ENCODE peak calls at places on chromosomes 3 and 15, in six cellular contexts. S, A, R, D, T and Z are unnamed samples.

GRCh38 chr3:85790445-85791030 is 831.7 kb downstream of the CADM2 start:
- DNase-seq in T (no peak), D (peak), S (no peak), A (no peak), R (no peak), Z (no peak)

GRCh38 chr3:13894812-13895154 is 14.9 kb upstream of the WNT7A start:
- DNase-seq in T (peak), S (no peak), A (no peak), D (no peak), R (no peak), Z (no peak)

GRCh38 chr15:23035964-23036566 is 3.3 kb downstream of the TUBGCP5 start:
- DNase-seq in D (peak), T (no peak), R (peak), S (peak), A (no peak), Z (peak)

GRCh38 chr3:158420654-158421396 is 150.2 kb upstream of the MLF1 start:
- DNase-seq in T (no peak), A (no peak), D (no peak), S (no peak), R (peak), Z (no peak)

GRCh38 chr3:187841552-187841951 is 96.3 kb upstream of the BCL6 start:
- DNase-seq in D (no peak), R (peak), S (peak), T (no peak), A (no peak), Z (no peak)

GRCh38 chr3:32794487-32795308 is 23.1 kb upstream of the TRIM71 start:
- DNase-seq in D (peak), A (no peak), T (no peak), S (no peak), R (no peak), Z (peak)

GRCh38 chr15:62099171-62099601 is 32.4 kb downstream of the C2CD4A start:
- DNase-seq in A (no peak), D (peak), R (no peak), T (no peak), S (peak), Z (no peak)

GRCh38 chr3:123202451-123202850 is 708 bp downstream of the SEC22A start:
- DNase-seq in R (peak), D (no peak), T (no peak), A (no peak), S (no peak), Z (no peak)

GRCh38 chr3:178777718-178778411 is 241.6 kb downstream of the KCNMB2 start:
- DNase-seq in S (peak), T (no peak), R (no peak), A (no peak), D (no peak), Z (no peak)

GRCh38 chr15:61301701-61302100 is 72.6 kb upstream of the RORA start:
- DNase-seq in R (no peak), S (no peak), A (no peak), T (no peak), D (no peak), Z (no peak)

GRCh38 chr15:85580914-85581313 is 200.5 kb downstream of the AKAP13 start:
- DNase-seq in D (peak), A (no peak), S (peak), T (no peak), R (no peak), Z (no peak)
- H3K4me3 ChIP-seq in D (peak), A (no peak), S (peak), T (peak), R (peak), Z (no peak)

DNA sequence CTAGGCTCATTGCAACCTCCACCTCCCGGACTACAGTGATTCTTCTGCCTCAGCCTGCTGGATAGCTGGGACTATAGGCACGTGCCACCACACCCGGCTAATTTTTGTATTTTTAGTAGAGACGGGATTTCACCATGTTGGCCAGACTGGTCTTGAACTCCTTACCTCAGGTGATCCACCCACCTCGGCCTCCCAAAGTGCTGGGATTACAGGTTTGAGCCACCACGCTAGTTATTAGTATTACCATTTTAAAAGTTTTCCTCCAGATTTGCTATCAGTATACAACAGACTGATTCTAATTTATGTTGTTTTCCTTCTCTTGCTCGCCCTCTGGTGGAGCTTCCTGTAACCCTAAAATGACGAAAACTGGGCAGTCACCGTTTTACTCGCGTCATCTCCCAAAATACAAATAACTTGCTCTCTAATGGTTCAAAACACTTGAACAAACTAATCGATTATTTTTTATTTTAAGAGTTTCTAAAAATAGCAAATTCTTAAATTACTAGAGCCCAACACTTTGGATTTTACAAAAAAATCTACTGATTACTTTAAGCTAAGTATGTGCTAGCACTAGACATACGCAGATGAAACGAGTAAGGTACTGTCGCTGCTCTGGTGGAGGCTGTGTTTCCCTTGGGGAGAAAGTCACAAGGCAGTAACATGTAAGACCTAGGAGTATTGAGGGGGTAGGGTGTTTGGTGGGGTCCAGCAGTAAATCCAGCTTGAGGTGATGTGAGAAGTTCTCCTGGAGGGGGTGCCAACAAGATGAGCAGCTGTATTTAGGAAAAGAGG is 203.3 kb downstream of the MBNL1 start:
- DNase-seq in S (peak), A (peak), D (peak), T (peak), R (peak), Z (peak)
- H3K4me3 ChIP-seq in S (peak), A (no peak), D (no peak), T (peak), R (no peak), Z (no peak)

GRCh38 chr15:26739791-26740190 is 33.1 kb downstream of the GABRB3 start:
- DNase-seq in T (no peak), D (no peak), R (no peak), S (no peak), A (no peak), Z (no peak)
- H3K4me3 ChIP-seq in T (no peak), D (no peak), R (no peak), S (no peak), A (no peak), Z (no peak)

DNA sequence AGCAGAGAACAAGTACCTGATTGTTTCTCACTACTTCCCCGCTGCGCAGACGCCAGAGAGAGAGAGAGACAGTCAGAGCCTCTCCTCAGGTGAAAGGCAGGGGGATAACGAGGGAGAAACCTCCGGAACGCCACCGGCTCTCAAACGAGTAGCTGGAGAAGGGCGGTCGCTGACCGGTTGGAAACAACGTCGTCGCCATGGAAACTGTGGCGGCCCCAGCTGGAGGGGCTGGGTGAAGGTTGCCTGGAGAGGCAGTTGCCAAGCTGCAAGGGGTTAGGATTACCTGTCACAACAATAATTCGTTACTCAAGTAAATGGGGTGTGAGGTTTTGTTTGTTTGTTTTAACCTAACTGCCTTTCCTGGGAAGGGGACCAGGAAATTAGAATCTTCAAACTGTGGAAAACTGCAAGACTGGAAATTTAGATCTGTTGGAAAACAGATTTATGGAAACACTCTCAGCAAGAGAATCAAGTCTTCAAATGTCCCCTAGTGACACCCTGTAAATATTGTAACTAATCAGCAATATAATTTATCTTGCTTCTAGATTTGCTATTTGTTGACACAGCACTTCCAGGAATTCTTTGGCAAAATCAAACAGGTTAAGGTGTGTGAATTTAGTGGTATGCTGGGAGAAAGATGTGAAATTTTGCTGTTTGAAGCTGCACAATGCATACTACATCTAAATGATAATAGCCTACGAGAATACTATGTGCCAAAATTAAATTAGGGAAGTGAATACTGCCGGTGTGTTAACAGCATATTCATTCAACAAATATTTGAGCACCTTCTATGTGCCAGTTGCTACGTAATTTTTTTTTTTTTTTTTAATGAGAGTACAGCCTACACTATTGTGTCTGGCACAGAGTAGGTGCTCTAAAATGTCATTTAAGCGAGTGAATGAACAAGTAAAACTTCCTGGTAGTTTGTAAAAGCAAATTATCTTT is at the start of gene DNAH12:
- DNase-seq in T (no peak), D (peak), A (peak), R (peak), S (peak), Z (peak)
- H3K4me3 ChIP-seq in T (no peak), D (no peak), A (no peak), R (no peak), S (peak), Z (no peak)

GRCh38 chr3:184685055-184685454 is 26.8 kb downstream of the MAGEF1 start:
- DNase-seq in A (no peak), R (no peak), T (no peak), S (no peak), D (no peak), Z (no peak)

GRCh38 chr3:184685646-184686045 is 26.2 kb downstream of the MAGEF1 start:
- DNase-seq in S (no peak), R (no peak), T (no peak), D (no peak), A (no peak), Z (no peak)

GRCh38 chr3:184688251-184688851 is 23.5 kb downstream of the MAGEF1 start:
- DNase-seq in S (peak), T (no peak), D (peak), A (peak), R (no peak), Z (no peak)

GRCh38 chr3:184688872-184689271 is 23.0 kb downstream of the MAGEF1 start:
- DNase-seq in D (no peak), T (no peak), A (no peak), R (no peak), S (no peak), Z (no peak)

GRCh38 chr3:184687363-184688049 is 24.4 kb downstream of the MAGEF1 start:
- DNase-seq in D (no peak), T (peak), A (peak), R (no peak), S (peak), Z (no peak)
- H3K4me3 ChIP-seq in D (no peak), T (no peak), A (no peak), R (no peak), S (no peak), Z (no peak)

GRCh38 chr15:98548172-98548971 is 100.0 kb upstream of the IGF1R start:
- DNase-seq in A (peak), T (peak), D (peak), S (peak), R (peak), Z (peak)
- H3K4me3 ChIP-seq in A (peak), T (peak), D (peak), S (peak), R (peak), Z (peak)

DNA sequence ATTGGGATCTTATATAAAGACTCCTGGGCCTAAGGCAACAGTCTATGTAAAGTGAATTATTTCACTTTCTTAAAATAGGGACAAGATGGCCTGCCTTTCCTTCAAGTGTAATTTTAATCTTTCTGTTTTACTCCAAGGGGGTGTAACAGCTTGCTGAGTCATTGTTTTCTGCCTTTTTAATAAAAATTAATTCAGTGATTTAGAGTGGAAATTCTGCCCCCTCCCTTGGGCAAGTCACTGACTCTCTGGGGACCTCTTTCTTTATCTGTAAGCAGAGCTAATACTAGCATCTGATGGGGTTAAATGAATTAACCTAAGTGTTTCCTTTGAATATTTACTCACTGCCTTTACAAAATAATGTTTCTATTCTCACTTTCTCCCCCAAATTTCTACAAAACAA is 23.9 kb downstream of the LRRK1 start:
- DNase-seq in D (no peak), A (no peak), S (no peak), R (no peak), T (no peak), Z (no peak)
- H3K4me3 ChIP-seq in D (no peak), A (no peak), S (no peak), R (no peak), T (no peak), Z (no peak)

GRCh38 chr3:36923523-36923943 is 21.3 kb downstream of the TRANK1 start:
- DNase-seq in T (no peak), S (peak), D (no peak), R (no peak), A (no peak), Z (no peak)

GRCh38 chr3:36920884-36921567 is 23.8 kb downstream of the TRANK1 start:
- DNase-seq in D (no peak), T (no peak), S (no peak), A (no peak), R (no peak), Z (no peak)

GRCh38 chr3:36918050-36918449 is 26.8 kb downstream of the TRANK1 start:
- DNase-seq in T (no peak), D (no peak), R (no peak), A (no peak), S (no peak), Z (no peak)

GRCh38 chr3:36923981-36924747 is 20.7 kb downstream of the TRANK1 start:
- DNase-seq in D (no peak), T (no peak), R (no peak), S (no peak), A (no peak), Z (no peak)

DNA sequence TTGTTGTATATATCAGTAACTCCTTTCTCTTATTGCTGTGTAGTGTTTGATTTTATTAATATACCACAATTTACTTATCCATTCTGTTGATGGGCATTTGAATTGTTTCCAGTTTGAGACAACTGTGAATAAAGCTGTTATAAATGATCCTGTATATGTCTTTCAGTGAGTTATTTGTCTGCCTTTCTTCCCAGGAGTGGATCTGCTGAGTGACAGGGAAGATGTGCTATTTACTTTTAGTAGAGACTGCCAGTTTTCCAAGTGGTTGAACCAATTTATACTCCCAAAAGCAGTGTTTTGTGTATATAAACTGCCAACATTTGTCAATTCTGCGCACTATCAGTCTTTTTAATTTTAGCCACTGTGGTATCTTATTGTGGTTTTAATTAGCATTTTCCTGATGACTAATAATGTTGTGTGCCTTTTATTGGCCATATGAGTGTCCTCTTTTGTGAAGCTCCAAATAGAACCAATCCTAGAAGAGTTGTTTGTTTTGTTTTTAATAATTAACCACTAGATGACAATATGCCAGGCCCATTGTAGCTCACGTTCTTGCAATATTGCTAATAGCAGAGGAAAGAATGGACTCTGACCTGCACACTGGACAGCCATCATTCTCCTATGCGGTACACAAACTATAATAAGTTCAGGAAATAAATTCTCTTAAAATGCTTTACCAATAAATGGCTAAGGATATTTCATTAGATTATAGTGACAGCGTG is 25.3 kb downstream of the TRANK1 start:
- DNase-seq in A (no peak), D (peak), S (no peak), T (no peak), R (peak), Z (no peak)
- H3K4me3 ChIP-seq in A (no peak), D (no peak), S (no peak), T (no peak), R (no peak), Z (no peak)

GRCh38 chr15:72237286-72238224 is 6.6 kb upstream of the PKM start:
- DNase-seq in A (no peak), T (peak), D (no peak), S (peak), R (peak), Z (peak)
- H3K4me3 ChIP-seq in A (no peak), T (peak), D (no peak), S (peak), R (peak), Z (no peak)

GRCh38 chr3:195909645-195910498 is 1.5 kb upstream of the TNK2 start:
- DNase-seq in S (peak), T (peak), R (peak), D (peak), A (peak), Z (peak)

GRCh38 chr3:195911041-195911945 is 2.9 kb upstream of the TNK2 start:
- DNase-seq in R (no peak), T (no peak), A (no peak), S (no peak), D (no peak), Z (no peak)

GRCh38 chr3:195909294-195909644 is 918 bp upstream of the TNK2 start:
- DNase-seq in S (no peak), T (no peak), R (peak), D (no peak), A (no peak), Z (no peak)

GRCh38 chr3:195911946-195912270 is 3.6 kb upstream of the TNK2 start:
- DNase-seq in R (no peak), S (no peak), A (no peak), T (no peak), D (no peak), Z (no peak)

GRCh38 chr3:195910499-195910845 is 2.1 kb upstream of the TNK2 start:
- DNase-seq in S (no peak), R (no peak), T (no peak), A (no peak), D (no peak), Z (no peak)
- H3K4me3 ChIP-seq in S (no peak), R (no peak), T (peak), A (no peak), D (no peak), Z (no peak)